ENCODE peak calls at places on chromosomes 12 and 14, in seven cellular contexts. K is fibroblast of lung; L is suprapubic skin; M is heart right ventricle; O is CD4-positive, CD25-positive, alpha-beta regulatory T cell; A is mesendoderm; Q is lung. I is an unnamed sample.

GRCh38 chr12:84756961-84757360 is 155.6 kb downstream of the SLC6A15 start:
- DNase-seq in K (peak; percentile 15), L (no peak), M (no peak), O (no peak), A (no peak), Q (no peak), I (no peak)

GRCh38 chr14:100401031-100401692 is 78.0 kb downstream of the SLC25A47 start:
- DNase-seq in K (no peak), L (no peak), M (no peak), O (no peak), A (no peak), Q (no peak), I (no peak)

GRCh38 chr12:132118876-132119275 is 25.2 kb downstream of the DDX51 start:
- DNase-seq in K (no peak), L (no peak), M (no peak), O (no peak), A (no peak), Q (no peak), I (no peak)

GRCh38 chr14:74905595-74906142 is 17.4 kb downstream of the RPS6KL1 start:
- DNase-seq in K (peak; percentile 53), L (peak; percentile 89), M (peak; percentile 80), O (peak; percentile 68), A (peak; percentile 70), Q (peak; percentile 74), I (peak; percentile 89)

GRCh38 chr14:94237983-94238382 is 55.1 kb downstream of the SERPINA10 start:
- DNase-seq in K (no peak), L (no peak), M (no peak), O (no peak), A (no peak), Q (no peak), I (no peak)

GRCh38 chr14:34181308-34181707 is 230.4 kb upstream of the EGLN3 start:
- DNase-seq in K (no peak), L (no peak), M (no peak), O (no peak), A (peak; percentile 21), Q (no peak), I (no peak)

GRCh38 chr12:109612975-109613502 is 39.4 kb downstream of the MVK start:
- DNase-seq in K (no peak), L (no peak), M (no peak), O (no peak), A (peak; percentile 52), Q (no peak), I (no peak)

GRCh38 chr12:31034372-31034771 is 39.3 kb upstream of the DDX11 start:
- DNase-seq in K (no peak), L (no peak), M (no peak), O (no peak), A (no peak), Q (no peak), I (no peak)

GRCh38 chr14:94673781-94674231 is 61.6 kb downstream of the SERPINA3 start:
- DNase-seq in K (peak; percentile 34), L (no peak), M (no peak), O (no peak), A (no peak), Q (no peak), I (no peak)

GRCh38 chr12:26744697-26745440 is 88.1 kb downstream of the ITPR2 start:
- DNase-seq in K (no peak), L (no peak), M (no peak), O (no peak), A (no peak), Q (no peak), I (no peak)

GRCh38 chr12:4024701-4025419 is 151.7 kb upstream of the PARP11 start:
- DNase-seq in K (no peak), L (no peak), M (no peak), O (no peak), A (peak; percentile 95), Q (no peak), I (no peak)

GRCh38 chr12:51622564-51622963 is 31.5 kb downstream of the SCN8A start:
- DNase-seq in K (peak; percentile 17), L (no peak), M (no peak), O (no peak), A (peak; percentile 39), Q (no peak), I (no peak)

GRCh38 chr14:104286086-104286485 is 147.7 kb downstream of the KIF26A start:
- DNase-seq in K (no peak), L (peak; percentile 46), M (no peak), O (no peak), A (no peak), Q (no peak), I (no peak)

GRCh38 chr12:88057994-88058718 is 29.0 kb upstream of the C12orf50 start:
- DNase-seq in K (no peak), L (no peak), M (peak; percentile 32), O (no peak), A (no peak), Q (no peak), I (no peak)

DNA sequence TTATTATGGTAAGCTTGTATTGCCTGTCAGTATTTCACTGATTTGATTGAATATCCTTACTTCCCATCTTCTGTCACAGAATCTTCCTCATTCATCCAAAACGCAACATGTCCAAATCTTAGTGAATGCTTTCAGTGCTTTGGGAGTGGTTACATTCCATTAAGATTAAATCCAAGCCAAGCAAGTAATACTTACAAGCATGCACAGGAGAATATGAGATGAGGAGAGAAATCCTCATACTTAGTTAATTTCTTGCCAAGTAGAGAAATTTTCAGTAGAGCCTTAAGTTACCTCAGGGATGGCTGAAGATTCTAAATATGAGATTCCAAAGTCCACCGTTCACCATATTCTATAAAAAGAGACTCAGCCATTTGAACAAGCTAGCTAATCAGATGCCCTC is 316.0 kb downstream of the RAD51B start:
- DNase-seq in K (no peak), L (no peak), M (no peak), O (no peak), A (no peak), Q (no peak), I (no peak)
- H3K27ac ChIP-seq in K (no peak overlapping the region), L (no peak overlapping the region), M (no peak overlapping the region), O (no peak overlapping the region), A (no peak overlapping the region), Q (no peak overlapping the region), I (no peak overlapping the region)

DNA sequence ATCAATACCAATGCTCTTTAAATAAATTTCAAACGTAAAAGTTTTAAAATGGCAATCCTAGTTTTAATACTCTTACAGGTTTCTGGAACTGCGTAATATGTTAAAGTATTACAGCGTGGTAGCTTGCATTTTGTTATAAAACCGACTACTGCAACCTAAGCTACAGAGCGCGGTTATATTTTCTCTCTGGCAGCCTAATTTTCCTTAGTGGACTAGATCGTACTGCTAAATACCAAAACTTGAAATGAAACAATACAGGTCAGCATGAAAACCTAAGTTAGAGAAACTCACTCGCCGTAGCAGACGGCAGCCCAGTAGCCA is 1.2 kb downstream of the CCDC92 start:
- DNase-seq in K (no peak), L (no peak), M (no peak), O (no peak), A (no peak), Q (no peak), I (no peak)
- H3K27ac ChIP-seq in K (peak overlapping the region; percentile 46), L (peak overlapping the region; percentile 94), M (peak overlapping the region; percentile 94), O (peak overlapping the region; percentile 37), A (no peak overlapping the region), Q (peak overlapping the region; percentile 83), I (peak overlapping the region; percentile 30)

GRCh38 chr14:75981426-75981825 is 369 bp downstream of the TGFB3 start:
- DNase-seq in K (no peak), L (no peak), M (no peak), O (no peak), A (peak; percentile 65), Q (no peak), I (peak; percentile 10)
- H3K27ac ChIP-seq in K (peak overlapping the region; percentile 82), L (peak overlapping the region; percentile 93), M (peak overlapping the region; percentile 94), O (peak overlapping the region; percentile 68), A (no peak overlapping the region), Q (peak overlapping the region; percentile 93), I (peak overlapping the region; percentile 64)

GRCh38 chr14:68787235-68787727 is 5.6 kb downstream of the ZFP36L1 start:
- DNase-seq in K (peak; percentile 49), L (no peak), M (no peak), O (peak; percentile 20), A (peak; percentile 52), Q (no peak), I (peak; percentile 71)
- H3K27ac ChIP-seq in K (peak overlapping the region; percentile 55), L (peak overlapping the region; percentile 68), M (no peak overlapping the region), O (peak overlapping the region; percentile 99), A (no peak overlapping the region), Q (peak overlapping the region; percentile 81), I (peak overlapping the region; percentile 36)

DNA sequence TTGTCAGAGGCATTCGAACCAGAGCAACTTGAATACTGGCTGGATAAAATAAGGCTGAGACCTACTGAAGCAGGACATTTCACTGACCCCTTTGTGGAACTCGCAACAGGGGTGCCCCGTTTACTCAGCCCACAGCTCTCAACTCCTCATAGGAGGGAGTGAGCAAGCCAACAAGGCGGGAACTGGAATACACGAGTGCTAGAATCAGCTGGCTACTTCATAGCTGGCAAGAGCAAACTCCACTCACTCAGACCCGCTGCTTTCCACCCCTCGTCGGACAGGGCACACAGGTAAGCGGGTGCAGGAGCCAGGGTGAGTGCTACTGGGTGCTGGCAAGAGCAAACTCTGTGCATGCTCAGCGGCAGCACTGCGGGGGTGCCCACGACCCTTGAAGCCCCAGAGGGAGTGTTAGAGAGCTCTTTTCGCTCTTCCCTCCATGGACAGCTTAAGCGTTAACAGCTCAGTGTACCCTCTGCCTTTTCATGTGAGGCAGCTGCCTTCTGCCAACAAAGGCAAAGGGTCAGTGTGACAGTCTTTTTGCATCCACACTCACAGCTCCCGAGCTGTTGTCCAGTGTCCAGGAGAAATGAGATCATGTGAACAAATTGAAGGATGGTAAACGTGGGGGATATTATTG is 15.7 kb downstream of the CAPZA3 start:
- DNase-seq in K (peak; percentile 44), L (no peak), M (peak; percentile 39), O (no peak), A (peak; percentile 79), Q (no peak), I (no peak)
- H3K27ac ChIP-seq in K (peak overlapping the region; percentile 33), L (no peak overlapping the region), M (peak overlapping the region; percentile 70), O (no peak overlapping the region), A (peak overlapping the region; percentile 94), Q (peak overlapping the region; percentile 36), I (no peak overlapping the region)

GRCh38 chr12:121543786-121544185 is 37.0 kb downstream of the KDM2B start:
- DNase-seq in K (no peak), L (no peak), M (no peak), O (no peak), A (no peak), Q (no peak), I (no peak)
- H3K27ac ChIP-seq in K (no peak overlapping the region), L (no peak overlapping the region), M (no peak overlapping the region), O (no peak overlapping the region), A (no peak overlapping the region), Q (no peak overlapping the region), I (no peak overlapping the region)

GRCh38 chr12:6377667-6377994 is 2.3 kb upstream of the SCNN1A start:
- DNase-seq in K (no peak), L (no peak), M (no peak), O (no peak), A (no peak), Q (peak; percentile 83), I (no peak)

GRCh38 chr12:6378709-6379427 is 3.5 kb upstream of the SCNN1A start:
- DNase-seq in K (peak; percentile 17), L (no peak), M (no peak), O (no peak), A (no peak), Q (no peak), I (no peak)

GRCh38 chr12:6382371-6382770 is 1.6 kb upstream of the LTBR start:
- DNase-seq in K (no peak), L (no peak), M (no peak), O (no peak), A (no peak), Q (no peak), I (no peak)

GRCh38 chr12:6376965-6377666 is 1.8 kb upstream of the SCNN1A start:
- DNase-seq in K (no peak), L (no peak), M (no peak), O (no peak), A (no peak), Q (no peak), I (peak; percentile 28)

GRCh38 chr12:6380141-6381121 is 3.5 kb upstream of the LTBR start:
- DNase-seq in K (peak; percentile 43), L (no peak), M (no peak), O (no peak), A (no peak), Q (no peak), I (no peak)
- H3K27ac ChIP-seq in K (no peak overlapping the region), L (peak overlapping the region; percentile 11), M (no peak overlapping the region), O (no peak overlapping the region), A (no peak overlapping the region), Q (peak overlapping the region; percentile 69), I (no peak overlapping the region)